ENCODE peak calls at places on chromosome 12, in five cellular contexts. U, M, P, B and Y are unnamed samples.

GRCh38 chr12:42963993-42964392 is 374.4 kb upstream of the PRICKLE1 start:
- DNase-seq in U (no peak), M (no peak), P (no peak), B (no peak), Y (no peak)

GRCh38 chr12:100437038-100437841 is 36.4 kb upstream of the NR1H4 start:
- DNase-seq in U (no peak), M (no peak), P (no peak), B (no peak), Y (no peak)

GRCh38 chr12:46266869-46267617 is 1.8 kb downstream of the SLC38A1 start:
- DNase-seq in U (peak), M (peak), P (peak), B (peak), Y (peak)

GRCh38 chr12:20815573-20815972 is 5.1 kb downstream of the SLCO1B3 start:
- DNase-seq in U (no peak), M (no peak), P (no peak), B (no peak), Y (no peak)

GRCh38 chr12:5620896-5621295 is 189.0 kb downstream of the NTF3 start:
- DNase-seq in U (no peak), M (no peak), P (no peak), B (no peak), Y (no peak)

GRCh38 chr12:45670339-45671065 is 59.0 kb upstream of the ARID2 start:
- DNase-seq in U (no peak), M (no peak), P (no peak), B (no peak), Y (no peak)

GRCh38 chr12:27905285-27906126 is 67.0 kb downstream of the PTHLH start:
- DNase-seq in U (no peak), M (no peak), P (no peak), B (no peak), Y (no peak)

GRCh38 chr12:24113701-24114100 is 164.2 kb upstream of the SOX5 start:
- DNase-seq in U (no peak), M (no peak), P (no peak), B (no peak), Y (no peak)

GRCh38 chr12:3000548-3001275 is 41.5 kb downstream of the TEAD4 start:
- DNase-seq in U (no peak), M (no peak), P (peak), B (no peak), Y (no peak)

GRCh38 chr12:56154246-56154771 is 1.9 kb downstream of the MYL6B start:
- DNase-seq in U (no peak), M (no peak), P (no peak), B (no peak), Y (no peak)

GRCh38 chr12:67649165-67650126 is 901 bp downstream of the DYRK2 start:
- DNase-seq in U (peak), M (peak), P (peak), B (peak), Y (peak)

GRCh38 chr12:94644622-94645021 is 5.7 kb downstream of the TMCC3 start:
- DNase-seq in U (no peak), M (no peak), P (peak), B (no peak), Y (no peak)